ENCODE peak calls at places on chromosomes 4 and X, in seven cellular contexts. I is ovary, N is suprapubic skin, X is stomach, S is K562, E is tibial nerve, R is sigmoid colon. M is an unnamed sample. For H3K27me3, the result is how much of the 10 kb centered on the place peaks cover.

GRCh38 chrX:120697053-120697452 is 67.2 kb upstream of the C1GALT1C1 start:
- DNase-seq in S (no peak), X (no peak), R (no peak), I (no peak), E (no peak), N (no peak), M (no peak)

GRCh38 chrX:426881-427280 is 40.2 kb upstream of the PPP2R3B start:
- DNase-seq in R (no peak), I (no peak), S (no peak), N (no peak), X (no peak), E (no peak), M (no peak)

GRCh38 chrX:23008431-23009099 is 8.8 kb downstream of the DDX53 start:
- DNase-seq in E (no peak), R (no peak), S (no peak), X (no peak), I (no peak), N (no peak), M (no peak)

GRCh38 chrX:129665916-129666644 is 11.3 kb upstream of the APLN start:
- DNase-seq in N (no peak), S (no peak), R (no peak), X (no peak), E (no peak), I (no peak), M (no peak)

GRCh38 chr4:169745291-169745690 is 12.5 kb downstream of the HPF1 start:
- DNase-seq in N (no peak), I (no peak), X (no peak), R (no peak), S (no peak), E (no peak), M (no peak)

GRCh38 chr4:187128226-187128625 is 404.6 kb upstream of the FAT1 start:
- DNase-seq in R (no peak), E (no peak), I (no peak), S (no peak), N (no peak), X (no peak), M (no peak)

GRCh38 chr4:105536601-105537000 is 15.8 kb upstream of the ARHGEF38 start:
- DNase-seq in N (no peak), I (no peak), S (no peak), X (no peak), R (no peak), E (no peak), M (no peak)

GRCh38 chr4:182245541-182246245 is 2.5 kb downstream of the TENM3 start:
- DNase-seq in E (no peak), I (no peak), X (no peak), S (no peak), N (no peak), R (no peak), M (no peak)

GRCh38 chr4:70980196-70980595 is 13.3 kb upstream of the DCK start:
- DNase-seq in X (no peak), E (no peak), I (no peak), N (no peak), S (no peak), R (no peak), M (no peak)

DNA sequence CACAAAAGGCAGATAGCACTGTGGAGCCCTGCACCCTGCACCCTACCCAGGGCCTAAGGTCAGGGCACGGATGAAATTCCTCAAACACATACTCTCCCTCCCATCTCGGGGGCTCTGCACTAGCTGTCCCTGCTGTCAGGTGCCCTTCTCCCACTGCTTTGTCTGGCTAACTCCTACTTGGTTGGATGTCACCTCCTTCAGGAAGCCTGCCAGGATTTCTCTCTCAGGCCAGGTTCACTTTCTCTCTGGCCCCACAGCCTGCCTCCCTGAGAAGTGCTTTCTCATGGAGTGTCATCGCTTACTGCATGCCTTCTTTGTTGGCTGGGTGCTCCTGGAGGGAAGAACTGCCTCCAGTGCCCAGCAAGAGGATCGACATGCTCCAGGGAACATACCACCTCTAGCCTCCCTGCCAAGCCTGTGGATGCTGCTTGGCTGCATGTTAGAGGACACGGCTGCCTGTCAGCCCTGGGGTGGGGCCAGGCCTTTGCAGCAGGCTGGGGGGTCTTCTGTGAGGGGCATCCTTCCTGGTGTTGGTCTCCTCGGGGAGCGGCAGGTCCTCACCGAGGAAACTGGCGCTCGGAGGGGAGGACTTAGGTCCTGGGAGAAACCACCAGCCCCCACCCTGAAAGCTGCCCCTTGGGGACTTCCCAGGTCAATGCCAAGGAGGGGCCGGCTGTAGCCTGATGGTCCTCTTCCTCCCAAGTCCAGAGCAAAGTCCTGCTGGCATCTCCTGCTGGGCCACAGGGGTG is 15.0 kb downstream of the ABLIM2 start:
- DNase-seq in E (no peak), S (no peak), N (no peak), R (no peak), I (no peak), X (no peak), M (no peak)
- H3K27me3 ChIP-seq in E (under half), S (under half), N (under half), R (under half), I (under half), X (under half), M (under half)

GRCh38 chr4:1035510-1035909 is 24.1 kb downstream of the FGFRL1 start:
- DNase-seq in S (no peak), E (peak), N (no peak), R (no peak), X (peak), I (no peak), M (peak)
- TF ChIP-seq EP300 in S (no peak), E (peak), N (no peak), R (no peak), X (no peak), I (no peak), M (no peak)

GRCh38 chr4:80197601-80198444 is 520 bp downstream of the PRDM8 start:
- DNase-seq in N (no peak), S (no peak), X (no peak), R (no peak), I (no peak), E (no peak), M (no peak)
- H3K27me3 ChIP-seq in N (half or more), S (under half), X (under half), R (under half), I (under half), E (under half), M (half or more)

GRCh38 chr4:65600656-65601055 is 69.6 kb downstream of the EPHA5 start:
- DNase-seq in X (no peak), N (no peak), E (no peak), I (no peak), R (no peak), S (no peak), M (no peak)

GRCh38 chr4:65599335-65599734 is 71.0 kb downstream of the EPHA5 start:
- DNase-seq in R (no peak), X (no peak), I (no peak), E (no peak), N (no peak), S (no peak), M (no peak)

GRCh38 chr4:65604515-65604914 is 65.8 kb downstream of the EPHA5 start:
- DNase-seq in S (no peak), X (no peak), I (no peak), R (no peak), N (no peak), E (no peak), M (no peak)
- TF ChIP-seq EP300 in S (no peak), X (no peak), I (no peak), R (no peak), N (no peak), E (no peak), M (no peak)

GRCh38 chr4:4869731-4870483 is 10.4 kb downstream of the MSX1 start:
- DNase-seq in S (no peak), X (no peak), N (no peak), R (no peak), E (no peak), I (no peak), M (no peak)

GRCh38 chr4:4871267-4872147 is 12.0 kb downstream of the MSX1 start:
- DNase-seq in R (no peak), N (no peak), X (no peak), I (no peak), S (no peak), E (no peak), M (no peak)

GRCh38 chr4:4870493-4871266 is 11.2 kb downstream of the MSX1 start:
- DNase-seq in N (no peak), S (no peak), R (no peak), E (no peak), X (no peak), I (no peak), M (no peak)

GRCh38 chr4:4874254-4874653 is 14.8 kb downstream of the MSX1 start:
- DNase-seq in E (no peak), X (no peak), S (no peak), N (no peak), R (no peak), I (no peak), M (no peak)

DNA sequence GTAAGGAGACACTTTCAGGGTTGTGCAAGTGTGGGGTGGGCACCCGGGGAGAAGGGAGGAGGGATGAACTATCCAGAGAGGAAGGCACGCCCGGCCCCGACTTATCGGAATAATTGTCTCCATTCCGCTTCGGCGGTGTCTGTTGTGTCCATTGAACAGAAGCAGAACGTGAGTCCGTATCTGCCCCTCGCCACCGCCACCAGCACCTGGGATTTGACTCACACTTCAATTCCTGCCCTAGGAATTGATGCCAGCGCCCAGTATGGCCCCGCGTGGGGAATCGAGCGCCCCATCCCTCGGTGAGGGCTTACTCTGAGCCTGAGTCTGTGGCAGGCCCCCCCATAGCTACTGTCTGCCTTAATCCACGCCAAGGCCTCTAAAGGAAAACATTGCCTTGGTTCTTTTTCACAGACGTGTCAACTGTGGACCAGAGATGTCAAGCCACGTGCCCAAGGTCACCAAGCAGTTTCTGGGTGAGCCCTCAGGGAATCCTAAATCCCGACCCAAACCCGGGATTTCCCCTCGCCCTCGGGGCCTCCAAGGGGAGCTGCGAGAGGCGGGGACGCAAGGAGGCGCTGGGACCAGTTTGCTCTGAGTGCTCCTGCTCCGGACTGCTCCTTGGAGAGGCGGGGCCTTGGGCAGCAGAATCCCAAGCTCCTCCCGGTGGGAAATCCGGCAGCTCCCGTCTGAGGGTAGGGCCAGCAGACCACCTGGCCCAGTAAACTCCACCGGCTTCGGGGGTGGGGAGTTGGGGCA is 12.9 kb downstream of the MSX1 start:
- DNase-seq in E (no peak), N (no peak), S (no peak), X (no peak), I (no peak), R (no peak), M (no peak)
- H3K27me3 ChIP-seq in E (under half), N (half or more), S (half or more), X (under half), I (under half), R (half or more), M (half or more)

DNA sequence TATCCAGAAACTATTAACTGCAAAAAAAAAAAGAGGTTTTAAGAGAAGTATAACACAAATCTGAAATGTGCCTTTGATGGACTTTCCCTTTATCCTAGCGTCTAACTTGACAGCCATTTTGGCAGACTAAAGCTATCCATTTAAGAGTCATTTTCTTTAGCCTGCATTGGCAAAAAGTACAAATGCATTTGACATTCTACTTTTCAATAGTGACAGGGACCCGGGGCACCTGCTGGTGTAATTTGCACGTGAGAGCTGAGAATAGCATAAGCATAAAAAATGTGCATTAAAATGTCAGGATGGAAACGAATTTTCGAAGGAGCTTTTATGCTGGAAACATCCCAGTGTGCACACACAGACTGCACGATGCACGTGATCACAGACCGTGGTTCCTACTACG is 91.9 kb downstream of the DHRSX start:
- DNase-seq in S (no peak), E (no peak), R (no peak), N (no peak), X (no peak), I (no peak), M (no peak)
- TF ChIP-seq EP300 in S (no peak), E (no peak), R (no peak), N (no peak), X (no peak), I (no peak), M (no peak)

M was measured in transverse colon.